ENCODE peak calls at places on chromosomes 1 and 21, in four cellular contexts. S, J, U and D are unnamed samples.

GRCh38 chr1:17245926-17246325 is 3.0 kb upstream of the PADI3 start:
- DNase-seq in J (no peak), U (no peak), S (no peak), D (no peak)

GRCh38 chr21:33641339-33642026 is at the start of gene CRYZL1:
- DNase-seq in S (peak), J (peak), U (peak), D (peak)

GRCh38 chr1:47030170-47030805 is 6.8 kb downstream of the CYP4X1 start:
- DNase-seq in J (no peak), U (no peak), S (no peak), D (no peak)

GRCh38 chr1:3910049-3910731 is 10.1 kb upstream of the C1orf174 start:
- DNase-seq in J (no peak), U (no peak), S (no peak), D (no peak)

GRCh38 chr1:101257500-101258325 is 20.9 kb downstream of the S1PR1 start:
- DNase-seq in S (no peak), J (no peak), U (no peak), D (no peak)

GRCh38 chr1:71093938-71094337 is 13.1 kb upstream of the ZRANB2 start:
- DNase-seq in S (no peak), U (no peak), J (peak), D (no peak)

GRCh38 chr1:232293361-232293760 is 336.6 kb downstream of the SIPA1L2 start:
- DNase-seq in S (no peak), U (no peak), J (no peak), D (no peak)

GRCh38 chr1:7722670-7723012 is 48.5 kb upstream of the VAMP3 start:
- DNase-seq in J (no peak), U (no peak), S (no peak), D (no peak)

GRCh38 chr1:163875927-163876320 is 554.2 kb downstream of the NUF2 start:
- DNase-seq in U (no peak), S (no peak), J (peak), D (no peak)

GRCh38 chr1:240344918-240345317 is 253.2 kb downstream of the FMN2 start:
- DNase-seq in J (peak), U (no peak), S (no peak), D (no peak)

GRCh38 chr1:83705091-83705490 is 293.8 kb downstream of the TTLL7 start:
- DNase-seq in U (no peak), J (peak), S (no peak), D (no peak)

GRCh38 chr1:17551755-17552234 is 12.3 kb downstream of the ARHGEF10L start:
- DNase-seq in U (no peak), J (peak), S (peak), D (no peak)

GRCh38 chr1:204870165-204870912 is at the start of gene NFASC:
- DNase-seq in J (no peak), S (no peak), U (no peak), D (peak)

GRCh38 chr1:15948600-15949452 is 27.1 kb downstream of the ZBTB17 start:
- DNase-seq in U (peak), J (peak), S (no peak), D (no peak)

GRCh38 chr1:203992440-203992839 is 80.5 kb upstream of the SOX13 start:
- DNase-seq in S (no peak), U (no peak), J (no peak), D (no peak)

GRCh38 chr1:55081188-55081904 is 42.0 kb downstream of the PCSK9 start:
- DNase-seq in U (peak), S (no peak), J (peak), D (no peak)

GRCh38 chr1:21614419-21615115 is 54.6 kb downstream of the RAP1GAP start:
- DNase-seq in S (no peak), J (no peak), U (no peak), D (no peak)

GRCh38 chr1:221632072-221632471 is 109.8 kb downstream of the DUSP10 start:
- DNase-seq in J (no peak), S (no peak), U (no peak), D (no peak)

GRCh38 chr1:13892671-13893325 is 192.8 kb downstream of the PRDM2 start:
- DNase-seq in J (no peak), U (no peak), S (no peak), D (no peak)

GRCh38 chr1:58074702-58075578 is 471.6 kb downstream of the OMA1 start:
- DNase-seq in J (no peak), S (no peak), U (no peak), D (no peak)

GRCh38 chr1:192578144-192578909 is 2.8 kb downstream of the RGS1 start:
- DNase-seq in S (no peak), U (no peak), J (no peak), D (no peak)

GRCh38 chr1:178057131-178057765 is 36.7 kb upstream of the RASAL2 start:
- DNase-seq in J (no peak), U (no peak), S (no peak), D (no peak)

GRCh38 chr1:91997607-91998195 is 32.1 kb upstream of the EPHX4 start:
- DNase-seq in S (peak), J (peak), U (peak), D (peak)